ENCODE peak calls at places on chromosomes 4 and X, in nine cellular contexts. One of them, this sample, is unnamed.
A peak's percentile ranks its signal among the peaks of the same experiment; 100 is the strongest.

GRCh38 chrX:131910565-131910964 is 112.5 kb upstream of the STK26 start:
- DNase-seq in retinal pigment epithelial cell: no peak
- DNase-seq in mucosa of descending colon: no peak
- DNase-seq in upper lobe of right lung: no peak
- DNase-seq in lower lobe of right lung: no peak
- DNase-seq in stomach: no peak
- DNase-seq in fibroblast of mammary gland: no peak
- DNase-seq in cardiac muscle cell: no peak
- DNase-seq in astrocyte: no peak
- DNase-seq in this sample: no peak

GRCh38 chrX:48569958-48570357 is 4.3 kb upstream of the RBM3 start:
- DNase-seq in lower lobe of right lung: no peak
- DNase-seq in upper lobe of right lung: no peak
- DNase-seq in fibroblast of mammary gland: peak; percentile 65
- DNase-seq in retinal pigment epithelial cell: no peak
- DNase-seq in astrocyte: peak; percentile 21
- DNase-seq in stomach: no peak
- DNase-seq in mucosa of descending colon: no peak
- DNase-seq in cardiac muscle cell: no peak
- DNase-seq in this sample: no peak

GRCh38 chrX:22660756-22661155 is 339.0 kb upstream of the DDX53 start:
- DNase-seq in retinal pigment epithelial cell: no peak
- DNase-seq in upper lobe of right lung: no peak
- DNase-seq in stomach: no peak
- DNase-seq in astrocyte: peak; percentile 59
- DNase-seq in mucosa of descending colon: no peak
- DNase-seq in lower lobe of right lung: no peak
- DNase-seq in cardiac muscle cell: no peak
- DNase-seq in fibroblast of mammary gland: peak; percentile 4
- DNase-seq in this sample: no peak

GRCh38 chr4:78225236-78225635 is 168.1 kb downstream of the FRAS1 start:
- DNase-seq in astrocyte: no peak
- DNase-seq in cardiac muscle cell: no peak
- DNase-seq in lower lobe of right lung: no peak
- DNase-seq in fibroblast of mammary gland: no peak
- DNase-seq in retinal pigment epithelial cell: no peak
- DNase-seq in mucosa of descending colon: no peak
- DNase-seq in upper lobe of right lung: no peak
- DNase-seq in stomach: peak; percentile 58
- DNase-seq in this sample: no peak

GRCh38 chrX:69093960-69094935 is 71.0 kb downstream of the PJA1 start:
- DNase-seq in stomach: peak; percentile 48
- DNase-seq in mucosa of descending colon: no peak
- DNase-seq in astrocyte: peak; percentile 30
- DNase-seq in upper lobe of right lung: no peak
- DNase-seq in cardiac muscle cell: peak; percentile 78
- DNase-seq in retinal pigment epithelial cell: no peak
- DNase-seq in lower lobe of right lung: no peak
- DNase-seq in fibroblast of mammary gland: peak; percentile 63
- DNase-seq in this sample: no peak

GRCh38 chr4:128354205-128354821 is 66.7 kb upstream of the PGRMC2 start:
- DNase-seq in upper lobe of right lung: no peak
- DNase-seq in fibroblast of mammary gland: peak; percentile 77
- DNase-seq in retinal pigment epithelial cell: peak; percentile 94
- DNase-seq in stomach: peak; percentile 68
- DNase-seq in lower lobe of right lung: no peak
- DNase-seq in astrocyte: peak; percentile 96
- DNase-seq in cardiac muscle cell: no peak
- DNase-seq in mucosa of descending colon: no peak
- DNase-seq in this sample: no peak

GRCh38 chr4:84995386-84995785 is 28.9 kb upstream of the WDFY3 start:
- DNase-seq in upper lobe of right lung: no peak
- DNase-seq in retinal pigment epithelial cell: peak; percentile 33
- DNase-seq in lower lobe of right lung: no peak
- DNase-seq in stomach: no peak
- DNase-seq in mucosa of descending colon: no peak
- DNase-seq in astrocyte: peak; percentile 45
- DNase-seq in cardiac muscle cell: no peak
- DNase-seq in fibroblast of mammary gland: no peak
- DNase-seq in this sample: no peak

GRCh38 chr4:25991296-25991695 is 77.3 kb downstream of the SMIM20 start:
- DNase-seq in retinal pigment epithelial cell: no peak
- DNase-seq in astrocyte: no peak
- DNase-seq in lower lobe of right lung: no peak
- DNase-seq in mucosa of descending colon: no peak
- DNase-seq in cardiac muscle cell: no peak
- DNase-seq in upper lobe of right lung: no peak
- DNase-seq in fibroblast of mammary gland: no peak
- DNase-seq in stomach: no peak
- DNase-seq in this sample: no peak

GRCh38 chr4:94412019-94413017 is 39.4 kb upstream of the PDLIM5 start:
- DNase-seq in mucosa of descending colon: no peak
- DNase-seq in astrocyte: peak; percentile 86
- DNase-seq in retinal pigment epithelial cell: peak; percentile 94
- DNase-seq in cardiac muscle cell: peak; percentile 48
- DNase-seq in stomach: no peak
- DNase-seq in fibroblast of mammary gland: peak; percentile 92
- DNase-seq in lower lobe of right lung: no peak
- DNase-seq in upper lobe of right lung: no peak
- DNase-seq in this sample: no peak

DNA sequence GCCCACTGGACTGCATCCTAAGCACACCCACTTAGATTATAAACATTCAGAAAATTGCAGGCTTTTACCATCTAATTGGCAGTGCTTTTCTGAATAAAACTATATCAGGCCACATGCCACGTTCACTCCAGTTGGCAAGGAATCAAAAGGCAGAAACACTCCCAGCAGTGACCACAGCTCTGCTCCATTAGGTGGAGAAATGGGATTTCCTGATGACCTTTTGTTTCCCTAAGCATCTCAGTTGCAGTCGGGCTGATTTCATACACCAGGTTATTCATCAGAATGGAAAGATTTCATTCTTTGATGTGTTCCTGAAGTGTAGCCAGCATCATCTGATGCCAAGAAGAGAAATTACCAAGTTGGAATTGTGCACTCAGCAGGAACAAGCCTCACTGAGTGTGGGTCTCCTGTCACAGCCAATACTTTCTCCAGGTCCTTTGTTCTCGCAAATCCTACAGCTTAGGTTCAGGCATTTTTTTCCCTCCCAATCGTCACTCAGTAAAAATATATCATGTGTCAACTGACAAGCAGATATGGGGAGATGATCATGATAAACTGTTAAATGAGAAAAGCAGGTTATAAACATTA is 193.8 kb downstream of the SPATA18 start:
- DNase-seq in fibroblast of mammary gland: no peak
- DNase-seq in upper lobe of right lung: no peak
- DNase-seq in stomach: no peak
- DNase-seq in cardiac muscle cell: no peak
- DNase-seq in lower lobe of right lung: no peak
- DNase-seq in mucosa of descending colon: no peak
- DNase-seq in retinal pigment epithelial cell: peak; percentile 47
- DNase-seq in astrocyte: no peak
- DNase-seq in this sample: no peak
- H3K4me3 ChIP-seq in fibroblast of mammary gland: no peak overlapping the region
- H3K4me3 ChIP-seq in upper lobe of right lung: no peak overlapping the region
- H3K4me3 ChIP-seq in stomach: no peak overlapping the region
- H3K4me3 ChIP-seq in cardiac muscle cell: no peak overlapping the region
- H3K4me3 ChIP-seq in lower lobe of right lung: no peak overlapping the region
- H3K4me3 ChIP-seq in mucosa of descending colon: no peak overlapping the region
- H3K4me3 ChIP-seq in retinal pigment epithelial cell: no peak overlapping the region
- H3K4me3 ChIP-seq in astrocyte: no peak overlapping the region
- H3K4me3 ChIP-seq in this sample: no peak overlapping the region

DNA sequence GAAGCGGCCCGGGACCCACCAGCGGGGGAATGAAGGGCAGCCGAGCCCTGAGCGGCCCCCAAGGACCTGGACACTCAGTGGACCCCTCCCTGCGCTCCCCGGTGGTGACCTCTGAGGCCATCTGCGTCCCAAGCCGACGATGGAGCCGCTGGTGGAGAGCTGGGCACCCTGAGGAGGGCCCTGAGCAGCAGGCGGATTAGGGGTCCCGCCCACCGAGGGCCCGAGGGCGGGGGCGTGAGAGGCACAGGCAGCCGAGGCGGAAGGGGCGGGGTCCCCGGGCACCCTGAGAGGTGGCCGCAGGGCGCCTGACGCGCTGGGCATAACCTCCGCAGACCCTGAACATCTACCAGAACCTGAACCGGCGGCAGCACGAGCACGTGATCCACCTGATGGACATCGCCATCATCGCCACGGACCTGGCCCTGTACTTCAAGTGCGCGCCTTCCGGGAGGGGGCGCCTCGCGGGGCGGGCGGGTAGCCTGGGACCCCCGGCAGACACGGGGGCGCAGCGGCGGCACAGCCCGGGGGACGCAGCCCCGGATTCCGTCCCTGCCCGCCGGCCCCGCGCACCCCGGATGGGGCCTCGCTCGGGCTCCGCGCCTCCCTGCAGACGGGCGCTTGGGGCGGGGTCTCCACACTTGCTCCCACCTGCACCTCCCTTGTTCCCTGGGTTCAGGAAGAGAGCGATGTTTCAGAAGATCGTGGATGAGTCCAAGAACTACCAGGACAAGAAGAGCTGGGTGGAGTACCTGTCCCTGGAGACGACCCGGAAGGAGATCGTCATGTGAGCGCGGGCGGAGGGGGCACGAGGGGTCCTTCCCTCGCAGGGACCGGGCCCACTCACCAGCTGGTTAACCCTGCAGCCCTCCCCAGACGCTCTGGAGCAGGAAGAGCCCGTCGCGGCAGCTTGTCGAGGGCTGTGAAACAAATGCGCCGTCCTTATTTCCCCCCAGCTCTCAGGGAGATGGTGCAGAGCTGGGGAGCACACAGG is 10.3 kb downstream of the ATP5ME start:
- DNase-seq in retinal pigment epithelial cell: no peak
- DNase-seq in stomach: peak; percentile 53
- DNase-seq in astrocyte: no peak
- DNase-seq in mucosa of descending colon: peak; percentile 81
- DNase-seq in fibroblast of mammary gland: no peak
- DNase-seq in cardiac muscle cell: peak; percentile 89
- DNase-seq in lower lobe of right lung: peak; percentile 86
- DNase-seq in upper lobe of right lung: peak; percentile 89
- DNase-seq in this sample: no peak
- TF ChIP-seq CTCF in retinal pigment epithelial cell: peak; percentile 14
- TF ChIP-seq CTCF in stomach: no peak
- TF ChIP-seq CTCF in astrocyte: no peak
- TF ChIP-seq CTCF in mucosa of descending colon: no peak
- TF ChIP-seq CTCF in fibroblast of mammary gland: no peak
- TF ChIP-seq CTCF in cardiac muscle cell: peak; percentile 2
- TF ChIP-seq CTCF in lower lobe of right lung: peak; percentile 17
- TF ChIP-seq CTCF in upper lobe of right lung: peak; percentile 8
- TF ChIP-seq CTCF in this sample: no peak

GRCh38 chrX:45750639-45751038 is 550.0 kb upstream of the DIPK2B start:
- DNase-seq in fibroblast of mammary gland: peak; percentile 19
- DNase-seq in stomach: peak; percentile 35
- DNase-seq in cardiac muscle cell: no peak
- DNase-seq in astrocyte: peak; percentile 50
- DNase-seq in lower lobe of right lung: no peak
- DNase-seq in mucosa of descending colon: no peak
- DNase-seq in retinal pigment epithelial cell: peak; percentile 52
- DNase-seq in upper lobe of right lung: no peak
- DNase-seq in this sample: no peak

GRCh38 chrX:45749375-45749774 is 548.7 kb upstream of the DIPK2B start:
- DNase-seq in upper lobe of right lung: no peak
- DNase-seq in stomach: no peak
- DNase-seq in astrocyte: no peak
- DNase-seq in lower lobe of right lung: no peak
- DNase-seq in retinal pigment epithelial cell: no peak
- DNase-seq in cardiac muscle cell: no peak
- DNase-seq in fibroblast of mammary gland: peak; percentile 45
- DNase-seq in mucosa of descending colon: no peak
- DNase-seq in this sample: no peak

GRCh38 chrX:45748443-45748842 is 547.8 kb upstream of the DIPK2B start:
- DNase-seq in cardiac muscle cell: no peak
- DNase-seq in upper lobe of right lung: no peak
- DNase-seq in lower lobe of right lung: no peak
- DNase-seq in mucosa of descending colon: no peak
- DNase-seq in retinal pigment epithelial cell: no peak
- DNase-seq in astrocyte: peak; percentile 46
- DNase-seq in stomach: no peak
- DNase-seq in fibroblast of mammary gland: peak; percentile 11
- DNase-seq in this sample: no peak

GRCh38 chrX:45747905-45748304 is 547.2 kb upstream of the DIPK2B start:
- DNase-seq in astrocyte: peak; percentile 58
- DNase-seq in mucosa of descending colon: no peak
- DNase-seq in lower lobe of right lung: no peak
- DNase-seq in retinal pigment epithelial cell: no peak
- DNase-seq in stomach: no peak
- DNase-seq in cardiac muscle cell: no peak
- DNase-seq in fibroblast of mammary gland: no peak
- DNase-seq in upper lobe of right lung: no peak
- DNase-seq in this sample: no peak

GRCh38 chrX:45751156-45751555 is 550.5 kb upstream of the DIPK2B start:
- DNase-seq in retinal pigment epithelial cell: no peak
- DNase-seq in cardiac muscle cell: no peak
- DNase-seq in lower lobe of right lung: no peak
- DNase-seq in fibroblast of mammary gland: peak; percentile 4
- DNase-seq in upper lobe of right lung: no peak
- DNase-seq in astrocyte: no peak
- DNase-seq in mucosa of descending colon: no peak
- DNase-seq in stomach: no peak
- DNase-seq in this sample: no peak
- H3K4me3 ChIP-seq in retinal pigment epithelial cell: no peak overlapping the region
- H3K4me3 ChIP-seq in cardiac muscle cell: no peak overlapping the region
- H3K4me3 ChIP-seq in lower lobe of right lung: no peak overlapping the region
- H3K4me3 ChIP-seq in fibroblast of mammary gland: no peak overlapping the region
- H3K4me3 ChIP-seq in upper lobe of right lung: no peak overlapping the region
- H3K4me3 ChIP-seq in astrocyte: no peak overlapping the region
- H3K4me3 ChIP-seq in mucosa of descending colon: no peak overlapping the region
- H3K4me3 ChIP-seq in stomach: no peak overlapping the region
- H3K4me3 ChIP-seq in this sample: no peak overlapping the region

GRCh38 chr4:11420327-11420726 is 8.4 kb downstream of the HS3ST1 start:
- DNase-seq in fibroblast of mammary gland: no peak
- DNase-seq in stomach: no peak
- DNase-seq in astrocyte: no peak
- DNase-seq in retinal pigment epithelial cell: no peak
- DNase-seq in mucosa of descending colon: no peak
- DNase-seq in lower lobe of right lung: no peak
- DNase-seq in cardiac muscle cell: no peak
- DNase-seq in upper lobe of right lung: no peak
- DNase-seq in this sample: no peak

GRCh38 chr4:11421116-11421515 is 7.6 kb downstream of the HS3ST1 start:
- DNase-seq in astrocyte: peak; percentile 26
- DNase-seq in lower lobe of right lung: no peak
- DNase-seq in retinal pigment epithelial cell: no peak
- DNase-seq in cardiac muscle cell: no peak
- DNase-seq in mucosa of descending colon: no peak
- DNase-seq in upper lobe of right lung: no peak
- DNase-seq in stomach: no peak
- DNase-seq in fibroblast of mammary gland: no peak
- DNase-seq in this sample: no peak

GRCh38 chr4:11416071-11416766 is 12.5 kb downstream of the HS3ST1 start:
- DNase-seq in upper lobe of right lung: no peak
- DNase-seq in fibroblast of mammary gland: no peak
- DNase-seq in retinal pigment epithelial cell: no peak
- DNase-seq in cardiac muscle cell: no peak
- DNase-seq in lower lobe of right lung: no peak
- DNase-seq in stomach: no peak
- DNase-seq in mucosa of descending colon: no peak
- DNase-seq in astrocyte: no peak
- DNase-seq in this sample: no peak

GRCh38 chr4:11416767-11417113 is 12.0 kb downstream of the HS3ST1 start:
- DNase-seq in mucosa of descending colon: no peak
- DNase-seq in upper lobe of right lung: no peak
- DNase-seq in fibroblast of mammary gland: no peak
- DNase-seq in astrocyte: no peak
- DNase-seq in cardiac muscle cell: no peak
- DNase-seq in stomach: no peak
- DNase-seq in retinal pigment epithelial cell: no peak
- DNase-seq in lower lobe of right lung: no peak
- DNase-seq in this sample: no peak

GRCh38 chr4:11418610-11419009 is 10.1 kb downstream of the HS3ST1 start:
- DNase-seq in stomach: no peak
- DNase-seq in lower lobe of right lung: no peak
- DNase-seq in fibroblast of mammary gland: no peak
- DNase-seq in astrocyte: no peak
- DNase-seq in cardiac muscle cell: no peak
- DNase-seq in retinal pigment epithelial cell: no peak
- DNase-seq in mucosa of descending colon: no peak
- DNase-seq in upper lobe of right lung: no peak
- DNase-seq in this sample: no peak
- TF ChIP-seq CTCF in stomach: no peak
- TF ChIP-seq CTCF in lower lobe of right lung: peak; percentile 16
- TF ChIP-seq CTCF in fibroblast of mammary gland: no peak
- TF ChIP-seq CTCF in astrocyte: no peak
- TF ChIP-seq CTCF in cardiac muscle cell: no peak
- TF ChIP-seq CTCF in retinal pigment epithelial cell: no peak
- TF ChIP-seq CTCF in mucosa of descending colon: no peak
- TF ChIP-seq CTCF in upper lobe of right lung: no peak
- TF ChIP-seq CTCF in this sample: no peak

This sample was measured in coronary artery.